ENCODE peak calls at places on chromosome 21, in four cellular contexts. S is HTR-8/SVneo, O is NCI-H1092 treated with DMSO at 0.1 percent for 48 hours, R is NCI-H2081. D is an unnamed sample.

GRCh38 chr21:37266515-37267221 is 466 bp downstream of the VPS26C start:
- DNase-seq in R (peak), O (no peak), S (peak), D (no peak)

GRCh38 chr21:29025328-29025713 is 853 bp downstream of the USP16 start:
- DNase-seq in S (no peak), R (no peak), O (no peak), D (no peak)

GRCh38 chr21:44867464-44867863 is 6.0 kb downstream of the PTTG1IP start:
- DNase-seq in R (no peak), O (no peak), S (no peak), D (no peak)

GRCh38 chr21:41768371-41769042 is 1.7 kb upstream of the RIPK4 start:
- DNase-seq in O (peak), S (no peak), R (peak), D (no peak)

GRCh38 chr21:31557956-31558838 is 101.3 kb upstream of the SOD1 start:
- DNase-seq in O (peak), R (peak), S (peak), D (peak)

GRCh38 chr21:43936186-43936967 is 71.4 kb downstream of the AGPAT3 start:
- DNase-seq in S (no peak), R (no peak), O (peak), D (no peak)

GRCh38 chr21:16678479-16678878 is 834.4 kb upstream of the CXADR start:
- DNase-seq in R (no peak), O (peak), S (no peak), D (no peak)

GRCh38 chr21:25283720-25284119 is 323.6 kb downstream of the MRPL39 start:
- DNase-seq in O (peak), R (peak), S (no peak), D (no peak)

GRCh38 chr21:26471116-26471505 is 102.0 kb downstream of the CYYR1 start:
- DNase-seq in R (no peak), O (no peak), S (no peak), D (no peak)

GRCh38 chr21:31255846-31256395 is 88.1 kb downstream of the TIAM1 start:
- DNase-seq in R (no peak), O (no peak), S (no peak), D (no peak)

GRCh38 chr21:44527156-44527982 is 12.6 kb downstream of the KRTAP10-1 start:
- DNase-seq in S (no peak), R (no peak), O (no peak), D (no peak)

D was measured in effector CD4-positive, alpha-beta T cell.